ENCODE peak calls at places on chromosomes 12 and 14, in ten cellular contexts. D is stimulated activated CD4-positive, alpha-beta T cell treated with anti-CD3 and anti-CD28 coated beads, TNF-alpha, amount 100 ng/mL, for 48 hours; U is NCI-H1092 treated with DMSO at 0.1 percent for 48 hours; G is ELR; M is pons; A is activated CD4-positive, alpha-beta T cell treated with anti-CD3 and anti-CD28 coated beads for 48 hours; C is GM12892; E is stimulated activated CD8-positive, alpha-beta memory T cell treated with anti-CD3 and anti-CD28 coated beads, Interleukin-15, amount 100 ng/mL, for 1 hour; K is fibroblast of villous mesenchyme; B is NCI-H1105. F is an unnamed sample.

GRCh38 chr12:111444706-111445310 is 39.1 kb downstream of the SH2B3 start:
- DNase-seq in D (peak), U (no peak), G (peak), M (peak), A (peak), C (peak), E (peak), K (peak), B (no peak), F (peak)

GRCh38 chr14:105910426-105910825 is 384.0 kb downstream of the TMEM121 start:
- DNase-seq in D (no peak), U (no peak), G (no peak), M (no peak), A (no peak), C (no peak), E (no peak), K (no peak), B (no peak), F (no peak)

GRCh38 chr12:84874125-84874824 is 38.3 kb downstream of the SLC6A15 start:
- DNase-seq in D (no peak), U (peak), G (peak), M (peak), A (no peak), C (no peak), E (no peak), K (peak), B (peak), F (no peak)

GRCh38 chr12:122394626-122395194 is 27.8 kb downstream of the CLIP1 start:
- DNase-seq in D (no peak), U (no peak), G (no peak), M (no peak), A (no peak), C (no peak), E (no peak), K (peak), B (no peak), F (no peak)

GRCh38 chr12:45933504-45933903 is 56.9 kb downstream of the SCAF11 start:
- DNase-seq in D (no peak), U (no peak), G (no peak), M (no peak), A (no peak), C (no peak), E (no peak), K (no peak), B (no peak), F (no peak)

GRCh38 chr12:109758406-109759075 is 44.9 kb downstream of the FAM222A start:
- DNase-seq in D (no peak), U (no peak), G (no peak), M (no peak), A (no peak), C (no peak), E (no peak), K (no peak), B (no peak), F (peak)

GRCh38 chr14:23139874-23140273 is 20.8 kb upstream of the CEBPE start:
- DNase-seq in D (no peak), U (no peak), G (no peak), M (no peak), A (no peak), C (no peak), E (no peak), K (no peak), B (no peak), F (no peak)

GRCh38 chr14:101464310-101464983 is 96.8 kb upstream of the DIO3 start:
- DNase-seq in D (no peak), U (no peak), G (no peak), M (no peak), A (no peak), C (no peak), E (no peak), K (no peak), B (no peak), F (peak)

F was measured in mesenteric fat pad.